ENCODE peak calls at places on chromosomes 13 and 19, in four cellular contexts. J is left colon; I is mesendoderm; Y is naive thymus-derived CD4-positive, alpha-beta T cell. M is an unnamed sample.
A peak's percentile ranks its signal among the peaks of the same experiment; 100 is the strongest.

GRCh38 chr19:16527971-16528521 is 14.2 kb downstream of the CHERP start:
- DNase-seq in J (no peak), I (peak; percentile 55), Y (peak; percentile 41), M (no peak)

GRCh38 chr13:21069561-21070004 is 8.2 kb upstream of the LATS2 start:
- DNase-seq in J (no peak), I (peak; percentile 56), Y (no peak), M (no peak)

GRCh38 chr13:26656919-26657318 is 99.4 kb downstream of the WASF3 start:
- DNase-seq in J (no peak), I (peak; percentile 82), Y (no peak), M (peak; percentile 49)

GRCh38 chr19:17385878-17386611 is 8.0 kb downstream of the CCDC194 start:
- DNase-seq in J (peak; percentile 73), I (peak; percentile 79), Y (peak; percentile 59), M (no peak)

GRCh38 chr13:110047511-110047910 is 259.4 kb downstream of the COL4A1 start:
- DNase-seq in J (peak; percentile 14), I (no peak), Y (no peak), M (no peak)

GRCh38 chr13:51638497-51638871 is 54.2 kb downstream of the WDFY2 start:
- DNase-seq in J (no peak), I (peak; percentile 25), Y (no peak), M (peak; percentile 47)

GRCh38 chr19:52498571-52498970 is 28.9 kb upstream of the ZNF808 start:
- DNase-seq in J (no peak), I (no peak), Y (no peak), M (no peak)

GRCh38 chr13:70043685-70044084 is 63.9 kb upstream of the ATXN8OS start:
- DNase-seq in J (no peak), I (no peak), Y (no peak), M (no peak)

GRCh38 chr13:24184265-24184841 is 23.8 kb downstream of the SPATA13 start:
- DNase-seq in J (no peak), I (no peak), Y (no peak), M (no peak)

GRCh38 chr13:94712812-94713555 is 639 bp upstream of the SOX21 start:
- DNase-seq in J (no peak), I (peak; percentile 46), Y (no peak), M (no peak)

GRCh38 chr19:19514215-19514633 is 1.1 kb downstream of the TSSK6 start:
- DNase-seq in J (peak; percentile 59), I (no peak), Y (no peak), M (no peak)

M was measured in neuronal stem cell.